ENCODE peak calls at places on chromosomes 3 and 15, in four cellular contexts. W is fibroblast of lung, U is CD14-positive monocyte, Y is GM12864. R is an unnamed sample.
A peak's percentile ranks its signal among the peaks of the same experiment; 100 is the strongest.

GRCh38 chr15:63833246-63833696 is 477 bp downstream of the HERC1 start:
- DNase-seq in W (peak; percentile 42), U (no peak), Y (no peak), R (peak; percentile 34)

GRCh38 chr15:25331860-25332259 is 107.0 kb downstream of the UBE3A start:
- DNase-seq in W (no peak), U (no peak), Y (no peak), R (no peak)

GRCh38 chr3:187852842-187853727 is 107.8 kb upstream of the BCL6 start:
- DNase-seq in W (no peak), U (no peak), Y (no peak), R (no peak)

GRCh38 chr3:178847170-178847569 is 224.4 kb downstream of the ZMAT3 start:
- DNase-seq in W (peak; percentile 11), U (no peak), Y (no peak), R (no peak)

GRCh38 chr3:186374370-186374769 is 12.3 kb upstream of the DGKG start:
- DNase-seq in W (no peak), U (no peak), Y (no peak), R (no peak)

GRCh38 chr3:140736863-140737460 is 59.1 kb downstream of the TRIM42 start:
- DNase-seq in W (peak; percentile 25), U (no peak), Y (no peak), R (peak; percentile 64)

GRCh38 chr3:52245322-52246263 is at the start of gene PPM1M:
- DNase-seq in W (peak; percentile 41), U (no peak), Y (no peak), R (peak; percentile 65)

GRCh38 chr3:53226142-53226840 is 29.5 kb downstream of the TKT start:
- DNase-seq in W (no peak), U (peak; percentile 0), Y (no peak), R (no peak)

GRCh38 chr15:59738676-59739075 is 49.6 kb upstream of the BNIP2 start:
- DNase-seq in W (no peak), U (no peak), Y (no peak), R (no peak)

GRCh38 chr15:59739557-59740186 is 50.6 kb upstream of the BNIP2 start:
- DNase-seq in W (no peak), U (no peak), Y (no peak), R (no peak)

GRCh38 chr15:59741274-59741906 is 52.3 kb upstream of the BNIP2 start:
- DNase-seq in W (peak; percentile 6), U (no peak), Y (no peak), R (peak; percentile 25)

DNA sequence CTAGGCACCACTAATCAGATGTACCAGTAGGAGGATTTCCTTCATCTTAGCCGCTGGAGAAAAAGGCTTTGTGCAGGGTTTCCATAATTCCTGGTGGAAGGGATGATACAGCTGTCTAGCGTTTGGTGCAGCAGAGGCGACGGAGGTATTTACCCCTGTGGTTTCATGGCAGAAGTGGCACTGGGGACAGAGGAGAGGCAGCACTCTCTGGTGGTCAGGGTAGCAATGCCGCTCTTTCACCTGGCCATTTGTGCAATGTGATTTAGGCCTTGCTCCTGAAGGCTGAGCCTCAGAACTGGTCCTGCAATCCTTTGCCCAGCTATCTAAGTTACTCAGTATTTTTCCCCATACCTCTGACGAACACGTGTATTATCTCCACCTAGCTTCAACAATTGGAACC is 47.1 kb upstream of the BNIP2 start:
- DNase-seq in W (no peak), U (no peak), Y (no peak), R (no peak)
- TF ChIP-seq CTCF in W (no peak), U (no peak), Y (no peak), R (no peak)

GRCh38 chr15:36645106-36645505 is 65.7 kb downstream of the CDIN1 start:
- DNase-seq in W (peak; percentile 21), U (no peak), Y (no peak), R (no peak)
- TF ChIP-seq CTCF in W (no peak), U (no peak), Y (no peak), R (no peak)

GRCh38 chr3:125684199-125684598 is 88.9 kb upstream of the OSBPL11 start:
- DNase-seq in W (peak; percentile 81), U (no peak), Y (no peak), R (peak; percentile 66)
- TF ChIP-seq CTCF in W (peak; percentile 36), U (no peak), Y (peak; percentile 51), R (no peak)

GRCh38 chr15:40031300-40031699 is 7.7 kb downstream of the SRP14 start:
- DNase-seq in W (no peak), U (no peak), Y (no peak), R (no peak)

GRCh38 chr15:40028193-40028592 is 10.8 kb downstream of the SRP14 start:
- DNase-seq in W (no peak), U (no peak), Y (no peak), R (no peak)

GRCh38 chr15:40032125-40032839 is 6.7 kb downstream of the SRP14 start:
- DNase-seq in W (no peak), U (no peak), Y (no peak), R (no peak)

GRCh38 chr15:40028853-40029252 is 10.1 kb downstream of the SRP14 start:
- DNase-seq in W (no peak), U (no peak), Y (no peak), R (no peak)

DNA sequence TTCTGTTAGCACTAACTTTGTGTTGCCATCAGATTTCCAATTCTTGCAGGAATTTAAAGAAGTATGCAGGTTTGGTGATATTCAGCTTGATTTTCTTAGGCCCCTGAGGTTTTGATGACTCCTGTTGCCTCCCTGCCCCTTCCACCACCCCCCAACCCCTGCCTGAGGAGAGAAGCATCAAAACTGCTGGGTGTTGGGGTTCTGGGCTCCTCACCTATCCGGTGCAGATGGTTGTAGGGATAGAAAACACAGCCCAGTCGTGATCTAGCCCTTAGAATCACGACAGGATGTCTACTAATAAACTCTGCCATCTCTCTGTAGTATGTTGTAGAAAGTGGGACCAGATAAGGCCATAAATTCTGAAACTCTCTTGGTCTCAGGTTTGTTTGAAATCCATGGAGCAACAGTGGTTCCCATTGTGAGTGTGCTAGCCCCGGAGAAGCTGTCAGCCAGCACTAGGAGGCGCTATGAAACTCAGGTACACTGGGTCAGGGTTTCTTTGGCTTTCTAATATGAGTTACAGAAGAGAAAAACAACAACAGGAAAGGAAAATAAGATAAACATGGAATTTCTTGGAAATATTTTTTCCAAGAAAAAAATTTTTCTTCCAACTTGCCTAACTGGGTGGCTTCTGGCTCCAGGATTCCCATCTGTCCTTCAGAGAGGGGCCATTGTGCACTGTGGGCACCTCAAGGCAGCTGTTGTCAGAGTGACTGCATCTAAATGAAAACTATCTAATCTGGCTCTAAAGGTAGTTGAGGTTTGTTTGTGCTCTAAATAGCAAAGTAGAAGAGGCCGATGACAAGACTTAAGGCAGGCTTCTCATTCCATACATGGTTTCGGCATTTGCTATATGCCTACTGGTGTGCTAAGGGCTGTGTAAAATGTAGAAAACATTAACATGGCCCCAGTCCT is 8.7 kb downstream of the SRP14 start:
- DNase-seq in W (peak; percentile 28), U (no peak), Y (no peak), R (peak; percentile 60)
- TF ChIP-seq CTCF in W (peak; percentile 39), U (peak; percentile 32), Y (peak; percentile 61), R (peak; percentile 35)

GRCh38 chr3:43089081-43089480 is 16.8 kb downstream of the POMGNT2 start:
- DNase-seq in W (no peak), U (no peak), Y (no peak), R (no peak)

GRCh38 chr3:43090238-43090637 is 15.6 kb downstream of the POMGNT2 start:
- DNase-seq in W (no peak), U (no peak), Y (no peak), R (no peak)

GRCh38 chr3:43091481-43091880 is 14.4 kb downstream of the POMGNT2 start:
- DNase-seq in W (no peak), U (no peak), Y (no peak), R (no peak)

GRCh38 chr3:43086460-43087165 is 19.3 kb downstream of the POMGNT2 start:
- DNase-seq in W (no peak), U (no peak), Y (no peak), R (no peak)

DNA sequence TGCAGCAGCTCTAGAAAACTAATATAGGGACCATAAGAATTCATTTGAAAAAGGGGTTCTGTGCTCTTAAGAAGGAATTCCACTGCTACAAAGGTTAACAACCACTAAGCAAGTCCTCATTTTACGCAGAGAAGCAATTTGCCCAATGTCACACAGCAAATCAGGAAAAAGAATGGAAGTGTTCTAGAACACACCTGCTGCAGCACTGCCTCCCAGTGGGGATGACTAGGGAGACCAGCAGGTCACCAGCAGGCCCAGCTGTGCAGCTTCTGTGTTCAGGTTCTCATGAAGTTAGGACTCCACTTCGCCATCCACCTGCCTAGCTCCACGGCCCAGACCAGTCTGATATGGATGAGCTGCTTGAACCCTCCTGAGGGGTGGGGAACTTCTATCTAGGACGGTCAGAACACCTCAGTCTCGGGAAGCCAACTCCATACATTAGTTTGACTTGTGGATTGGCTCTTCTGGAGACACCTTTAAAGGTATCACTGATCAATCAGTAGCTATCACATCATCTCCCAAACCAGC is 18.6 kb downstream of the POMGNT2 start:
- DNase-seq in W (no peak), U (no peak), Y (no peak), R (no peak)
- TF ChIP-seq CTCF in W (peak; percentile 5), U (no peak), Y (no peak), R (no peak)